ENCODE peak calls at places on chromosomes 13 and 19, in five cellular contexts. Z, M, D, S and U are unnamed samples.

GRCh38 chr13:102825400-102825799 is 20.4 kb upstream of the ERCC5 start:
- DNase-seq in Z (no peak), M (no peak), D (no peak), S (no peak), U (no peak)

GRCh38 chr13:22655106-22655852 is 525.5 kb upstream of the SGCG start:
- DNase-seq in S (no peak), M (no peak), D (no peak), Z (no peak), U (no peak)

GRCh38 chr13:80339841-80340642 is 884 bp downstream of the SPRY2 start:
- DNase-seq in Z (peak), S (no peak), D (peak), M (peak), U (peak)

GRCh38 chr13:98458431-98458830 is 118.5 kb downstream of the STK24 start:
- DNase-seq in D (no peak), S (no peak), M (no peak), Z (no peak), U (no peak)

GRCh38 chr19:49896863-49897621 is at the start of gene IL4I1:
- DNase-seq in S (peak), Z (no peak), D (no peak), M (no peak), U (no peak)

GRCh38 chr19:11265785-11266236 is 3.5 kb upstream of the DOCK6 start:
- DNase-seq in Z (peak), D (peak), S (no peak), M (peak), U (no peak)

GRCh38 chr13:40764587-40765403 is 6.2 kb downstream of the MRPS31 start:
- DNase-seq in S (no peak), M (no peak), Z (no peak), D (no peak), U (no peak)

GRCh38 chr13:109333893-109334651 is 452.3 kb downstream of the IRS2 start:
- DNase-seq in S (no peak), D (no peak), Z (no peak), M (no peak), U (no peak)

GRCh38 chr19:37695144-37695899 is 24.2 kb downstream of the ZNF607 start:
- DNase-seq in Z (no peak), M (no peak), S (no peak), D (no peak), U (no peak)

GRCh38 chr13:113953561-113953960 is 20.3 kb downstream of the C13orf46 start:
- DNase-seq in Z (no peak), S (no peak), D (no peak), M (no peak), U (no peak)

GRCh38 chr19:45670670-45671453 is 2.8 kb downstream of the GIPR start:
- DNase-seq in Z (peak), S (peak), D (peak), M (peak), U (peak)

GRCh38 chr19:12117203-12117970 is 22.8 kb downstream of the ZNF20 start:
- DNase-seq in S (no peak), M (peak), Z (no peak), D (peak), U (peak)

GRCh38 chr19:55537741-55538111 is 793 bp upstream of the SBK2 start:
- DNase-seq in D (no peak), M (no peak), Z (peak), S (no peak), U (no peak)

GRCh38 chr19:55053735-55054134 is 9.2 kb downstream of the RDH13 start:
- DNase-seq in D (no peak), S (no peak), M (no peak), Z (no peak), U (no peak)

GRCh38 chr19:43522929-43523328 is 4.1 kb downstream of the ETHE1 start:
- DNase-seq in M (no peak), D (no peak), Z (no peak), S (no peak), U (no peak)

GRCh38 chr19:57078802-57079201 is 41.0 kb upstream of the USP29 start:
- DNase-seq in M (no peak), S (no peak), D (peak), Z (no peak), U (no peak)

DNA sequence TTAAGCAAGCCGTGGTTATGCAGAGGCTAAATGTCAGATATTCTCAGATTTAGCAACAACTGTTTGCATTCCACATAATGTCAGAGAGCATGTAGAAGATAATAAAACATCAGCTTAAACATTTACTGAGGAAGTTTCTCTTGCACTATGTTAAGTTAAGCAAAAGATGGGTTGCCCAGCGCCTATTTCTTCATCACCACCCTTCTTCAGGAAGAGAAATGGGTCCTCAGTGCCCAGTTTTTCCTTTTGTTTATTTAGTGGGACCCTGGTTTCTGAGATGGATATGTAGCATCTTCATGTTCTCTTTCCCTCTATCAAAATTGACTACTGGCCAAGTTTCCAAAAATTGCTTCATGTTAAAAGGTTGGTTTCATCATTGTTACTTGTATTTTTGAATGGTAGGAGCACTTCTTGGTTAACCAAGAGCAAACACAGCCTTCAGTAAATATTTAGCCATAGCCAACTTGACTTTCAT is 356.8 kb downstream of the RFC3 start:
- DNase-seq in S (no peak), Z (peak), M (no peak), D (no peak), U (no peak)
- TF ChIP-seq ESRRA in S (no peak), Z (no peak), M (no peak), D (no peak), U (no peak)

DNA sequence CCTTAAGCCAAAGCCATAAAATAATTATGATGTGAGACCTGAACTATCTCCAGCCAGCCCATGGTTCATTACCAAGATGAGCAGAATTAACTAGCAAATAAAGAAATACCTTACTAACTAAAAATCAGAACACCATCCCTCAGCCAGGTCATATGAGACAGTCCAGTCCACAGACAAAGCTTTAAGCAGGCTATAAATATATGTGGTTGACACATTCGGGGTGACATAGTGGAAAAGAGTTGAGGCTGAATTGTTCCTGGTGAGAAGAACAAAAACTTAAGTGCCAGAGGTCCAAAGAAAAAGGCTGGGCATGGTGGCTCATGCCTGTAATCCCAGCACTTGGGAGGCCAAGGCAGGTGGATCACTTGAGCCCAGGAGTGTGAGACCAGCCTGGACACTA is 30.9 kb downstream of the ENOX1 start:
- DNase-seq in D (no peak), S (no peak), M (no peak), Z (no peak), U (no peak)
- TF ChIP-seq ESRRA in D (no peak), S (no peak), M (no peak), Z (no peak), U (no peak)

GRCh38 chr13:44300895-44301638 is 72.6 kb upstream of the SERP2 start:
- DNase-seq in Z (peak), M (no peak), S (peak), D (no peak), U (no peak)
- TF ChIP-seq ESRRA in Z (no peak), M (no peak), S (no peak), D (no peak), U (no peak)

DNA sequence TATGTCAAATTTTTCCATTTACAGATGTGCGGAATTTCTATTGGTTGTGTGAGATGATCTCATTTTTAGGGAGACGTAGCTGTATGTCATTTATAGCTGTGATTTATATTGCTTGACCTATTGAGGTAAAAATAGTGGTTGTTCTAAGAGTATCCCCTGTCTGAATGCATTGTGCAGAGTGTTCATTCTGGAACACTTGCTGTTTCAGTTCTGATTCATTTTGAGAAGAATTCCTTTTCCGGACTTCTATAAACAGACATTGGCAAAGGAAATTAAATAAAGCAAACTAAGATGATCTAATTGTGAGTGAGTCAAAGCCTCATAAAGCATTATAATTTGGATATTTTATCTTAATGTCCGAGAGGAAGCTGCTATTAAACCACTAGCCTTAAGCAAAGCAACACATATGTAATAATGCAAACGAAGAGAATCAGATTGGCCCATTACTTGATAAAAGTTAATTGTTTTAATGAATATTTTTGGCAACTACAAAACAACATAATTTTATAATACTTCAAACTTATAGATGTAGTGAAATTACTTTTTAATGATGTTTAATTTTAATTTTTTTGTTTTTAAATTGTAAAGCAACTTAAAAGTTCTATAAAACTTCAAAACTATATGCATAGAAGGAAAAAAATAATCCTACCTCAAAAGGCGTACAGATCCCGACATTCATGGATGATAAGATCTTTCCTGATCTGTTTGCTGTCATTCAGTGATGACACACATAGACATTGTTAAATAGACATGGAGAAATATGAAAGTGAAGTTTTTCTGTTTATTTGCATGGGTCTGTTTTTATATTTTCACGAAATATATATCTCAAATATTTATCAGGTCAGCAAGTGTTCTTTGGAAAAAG is 942.6 kb upstream of the SLC10A2 start:
- DNase-seq in S (no peak), D (no peak), Z (no peak), M (no peak), U (no peak)
- TF ChIP-seq ESRRA in S (no peak), D (no peak), Z (no peak), M (no peak), U (no peak)

GRCh38 chr19:18308948-18309325 is 13.9 kb downstream of the LSM4 start:
- DNase-seq in Z (no peak), D (no peak), M (no peak), S (no peak), U (no peak)

GRCh38 chr19:18304496-18305312 is 18.2 kb downstream of the LSM4 start:
- DNase-seq in S (no peak), M (peak), D (peak), Z (peak), U (peak)

GRCh38 chr19:18306209-18306902 is 16.5 kb downstream of the LSM4 start:
- DNase-seq in D (no peak), S (no peak), Z (no peak), M (no peak), U (no peak)

GRCh38 chr19:18308051-18308947 is 14.6 kb downstream of the LSM4 start:
- DNase-seq in D (no peak), Z (no peak), M (no peak), S (no peak), U (no peak)

GRCh38 chr19:18306903-18307681 is 15.8 kb downstream of the LSM4 start:
- DNase-seq in S (no peak), Z (no peak), M (no peak), D (no peak), U (no peak)
- TF ChIP-seq ESRRA in S (no peak), Z (no peak), M (no peak), D (no peak), U (no peak)

GRCh38 chr13:57636811-57637210 is 5.3 kb downstream of the PCDH17 start:
- DNase-seq in Z (no peak), S (no peak), D (no peak), M (no peak), U (no peak)

GRCh38 chr13:57637515-57637914 is 6.0 kb downstream of the PCDH17 start:
- DNase-seq in D (no peak), Z (no peak), S (no peak), M (no peak), U (no peak)

GRCh38 chr13:57640582-57640981 is 9.0 kb downstream of the PCDH17 start:
- DNase-seq in M (no peak), Z (no peak), D (no peak), S (no peak), U (no peak)

GRCh38 chr13:57641071-57641470 is 9.5 kb downstream of the PCDH17 start:
- DNase-seq in D (no peak), S (no peak), M (no peak), Z (no peak), U (no peak)

DNA sequence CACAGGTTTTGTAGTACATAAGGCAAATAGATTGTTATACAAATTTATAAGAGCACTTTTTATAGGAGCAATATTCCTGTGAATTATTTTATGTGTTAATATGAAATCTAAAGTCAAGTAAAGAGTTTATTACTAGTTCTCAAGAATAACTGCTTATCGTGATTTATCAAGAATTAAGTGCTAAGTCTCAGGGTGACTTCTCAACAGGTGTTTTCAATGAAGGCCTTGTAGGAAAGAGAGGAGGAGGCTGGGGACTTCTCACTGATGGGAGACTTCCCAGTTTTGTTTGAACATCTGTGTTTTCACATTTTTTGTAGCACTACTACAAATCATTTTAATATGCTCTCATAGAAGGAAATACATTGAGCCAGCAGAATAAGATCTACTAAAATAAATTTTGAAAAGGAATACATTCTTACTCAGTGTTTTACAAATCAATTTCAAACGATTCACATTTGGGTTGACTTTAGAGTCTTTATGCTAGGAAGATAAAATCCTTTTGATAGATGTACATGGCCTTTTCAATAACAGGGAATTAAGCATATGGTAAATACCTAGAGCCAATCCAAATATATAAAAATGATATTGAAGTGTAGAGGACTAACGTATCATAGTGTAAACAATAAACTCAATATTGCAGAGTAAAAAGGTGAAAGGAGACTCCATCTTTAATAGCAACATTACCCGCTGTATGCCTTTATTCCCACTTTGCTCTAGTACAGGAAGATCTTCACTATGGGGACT is 6.8 kb downstream of the PCDH17 start:
- DNase-seq in M (no peak), D (no peak), S (no peak), Z (no peak), U (no peak)
- TF ChIP-seq ESRRA in M (no peak), D (no peak), S (no peak), Z (no peak), U (no peak)

GRCh38 chr19:15298847-15299567 is 33.3 kb downstream of the BRD4 start:
- DNase-seq in Z (no peak), D (no peak), M (no peak), S (no peak), U (no peak)

GRCh38 chr19:15296353-15296752 is 36.0 kb downstream of the BRD4 start:
- DNase-seq in D (no peak), S (no peak), Z (no peak), M (no peak), U (no peak)

GRCh38 chr19:15297416-15298224 is 34.7 kb downstream of the BRD4 start:
- DNase-seq in S (no peak), Z (peak), D (peak), M (no peak), U (peak)

GRCh38 chr19:15294591-15294990 is 37.7 kb downstream of the BRD4 start:
- DNase-seq in Z (no peak), D (no peak), S (no peak), M (no peak), U (no peak)

GRCh38 chr19:15296841-15297415 is 35.4 kb downstream of the BRD4 start:
- DNase-seq in Z (no peak), D (peak), M (no peak), S (no peak), U (no peak)
- TF ChIP-seq ESRRA in Z (no peak), D (no peak), M (no peak), S (no peak), U (no peak)